ENCODE peak calls at places on chromosomes 13 and 19, in five cellular contexts. Z is upper lobe of left lung, S is HepG2, Q is K562, L is GM12878. O is an unnamed sample.
A peak's percentile ranks its signal among the peaks of the same experiment; 100 is the strongest.

GRCh38 chr19:42323473-42323851 is 2.0 kb upstream of the MEGF8 start:
- ATAC-seq in Z (no peak), S (no peak), Q (no peak), L (no peak), O (no peak)

GRCh38 chr13:35714588-35714987 is 238.1 kb upstream of the MAB21L1 start:
- ATAC-seq in Z (no peak), S (peak; percentile 72), Q (no peak), L (no peak), O (no peak)

GRCh38 chr19:39398297-39398864 is 7.2 kb downstream of the MED29 start:
- ATAC-seq in Z (peak; percentile 67), S (peak; percentile 19), Q (peak; percentile 48), L (peak; percentile 35), O (peak; percentile 27)

GRCh38 chr19:43433689-43434088 is 19.0 kb downstream of the TEX101 start:
- ATAC-seq in Z (no peak), S (no peak), Q (no peak), L (no peak), O (no peak)

GRCh38 chr13:110276553-110276950 is 30.4 kb downstream of the COL4A1 start:
- ATAC-seq in Z (no peak), S (no peak), Q (no peak), L (no peak), O (no peak)

GRCh38 chr13:91135949-91136348 is 211.5 kb upstream of the MIR17HG start:
- ATAC-seq in Z (no peak), S (no peak), Q (no peak), L (no peak), O (no peak)

GRCh38 chr13:110306340-110306959 is 507 bp downstream of the COL4A1 start:
- ATAC-seq in Z (peak; percentile 24), S (no peak), Q (no peak), L (no peak), O (no peak)

GRCh38 chr19:17974551-17974950 is 7.6 kb downstream of the KCNN1 start:
- ATAC-seq in Z (no peak), S (no peak), Q (no peak), L (no peak), O (no peak)

GRCh38 chr13:30619731-30620130 is 2.0 kb downstream of the USPL1 start:
- ATAC-seq in Z (no peak), S (no peak), Q (no peak), L (no peak), O (no peak)

GRCh38 chr19:38319421-38320258 is at the start of gene KCNK6:
- ATAC-seq in Z (peak; percentile 33), S (peak; percentile 24), Q (no peak), L (no peak), O (no peak)

GRCh38 chr19:18406749-18407148 is 9.3 kb upstream of the LRRC25 start:
- ATAC-seq in Z (no peak), S (no peak), Q (no peak), L (no peak), O (no peak)

GRCh38 chr13:88651531-88651930 is 980.4 kb downstream of the SLITRK5 start:
- ATAC-seq in Z (no peak), S (no peak), Q (no peak), L (peak; percentile 84), O (no peak)

GRCh38 chr19:45955905-45956608 is 17.6 kb downstream of the NOVA2 start:
- ATAC-seq in Z (no peak), S (no peak), Q (no peak), L (no peak), O (peak; percentile 80)

GRCh38 chr13:28981530-28981929 is 161.4 kb downstream of the MTUS2 start:
- ATAC-seq in Z (no peak), S (no peak), Q (no peak), L (no peak), O (no peak)

GRCh38 chr13:34161829-34162544 is 344.0 kb downstream of the RFC3 start:
- ATAC-seq in Z (peak; percentile 56), S (no peak), Q (no peak), L (no peak), O (peak; percentile 16)

GRCh38 chr19:32627714-32628253 is 46.8 kb downstream of the PDCD5 start:
- ATAC-seq in Z (no peak), S (peak; percentile 44), Q (peak; percentile 42), L (no peak), O (no peak)

GRCh38 chr13:36804588-36804987 is 14.4 kb upstream of the RFXAP start:
- ATAC-seq in Z (no peak), S (no peak), Q (no peak), L (no peak), O (no peak)

GRCh38 chr19:46017874-46018675 is 4.8 kb downstream of the PGLYRP1 start:
- ATAC-seq in Z (no peak), S (no peak), Q (no peak), L (no peak), O (no peak)

GRCh38 chr13:106036870-106037269 is 498.6 kb downstream of the EFNB2 start:
- ATAC-seq in Z (no peak), S (peak; percentile 99), Q (no peak), L (no peak), O (no peak)

GRCh38 chr13:79810671-79811070 is 329.7 kb downstream of the NDFIP2 start:
- ATAC-seq in Z (no peak), S (no peak), Q (no peak), L (peak; percentile 7), O (no peak)

GRCh38 chr19:40315812-40316475 is 30.8 kb upstream of the AKT2 start:
- ATAC-seq in Z (no peak), S (no peak), Q (no peak), L (no peak), O (no peak)

GRCh38 chr19:6070179-6071102 is 39.9 kb downstream of the RFX2 start:
- ATAC-seq in Z (no peak), S (no peak), Q (no peak), L (no peak), O (no peak)

GRCh38 chr19:44807652-44808462 is 1.0 kb upstream of the BCAM start:
- ATAC-seq in Z (peak; percentile 72), S (peak; percentile 76), Q (peak; percentile 91), L (peak; percentile 76), O (peak; percentile 45)
- TF ChIP-seq EP300 in Z (no peak), S (no peak), Q (no peak), L (no peak), O (no peak)

GRCh38 chr19:7371001-7371400 is 22.3 kb downstream of the ARHGEF18 start:
- ATAC-seq in Z (no peak), S (no peak), Q (no peak), L (no peak), O (no peak)

GRCh38 chr19:7366701-7367420 is 18.1 kb downstream of the ARHGEF18 start:
- ATAC-seq in Z (no peak), S (no peak), Q (peak; percentile 60), L (peak; percentile 90), O (no peak)

GRCh38 chr19:7370546-7370945 is 21.8 kb downstream of the ARHGEF18 start:
- ATAC-seq in Z (no peak), S (no peak), Q (no peak), L (no peak), O (no peak)

GRCh38 chr19:7372810-7373209 is 24.1 kb downstream of the ARHGEF18 start:
- ATAC-seq in Z (no peak), S (no peak), Q (no peak), L (no peak), O (no peak)

DNA sequence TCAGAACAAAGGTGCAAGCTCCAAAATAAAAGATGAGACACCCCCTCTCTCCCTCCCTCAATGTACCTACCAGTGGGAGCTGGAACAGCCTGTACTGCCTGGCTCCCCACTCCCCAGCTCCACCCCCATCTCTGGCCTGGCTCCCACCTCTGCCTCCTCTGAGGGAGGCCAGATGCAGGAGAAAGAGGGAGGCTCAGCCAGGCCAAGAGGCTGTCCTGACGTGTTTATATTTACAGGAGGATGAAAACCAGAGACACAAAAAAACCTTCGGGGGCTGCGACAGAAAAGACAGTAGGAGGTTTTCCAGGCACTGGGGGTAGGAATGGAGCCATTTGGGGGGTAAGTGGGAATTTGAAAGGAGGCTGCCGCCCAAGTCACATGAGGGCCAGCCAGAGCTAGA is 19.7 kb downstream of the ARHGEF18 start:
- ATAC-seq in Z (peak; percentile 53), S (no peak), Q (no peak), L (no peak), O (peak; percentile 74)
- H3K4me3 ChIP-seq in Z (no peak overlapping the region), S (no peak overlapping the region), Q (no peak overlapping the region), L (no peak overlapping the region), O (no peak overlapping the region)

DNA sequence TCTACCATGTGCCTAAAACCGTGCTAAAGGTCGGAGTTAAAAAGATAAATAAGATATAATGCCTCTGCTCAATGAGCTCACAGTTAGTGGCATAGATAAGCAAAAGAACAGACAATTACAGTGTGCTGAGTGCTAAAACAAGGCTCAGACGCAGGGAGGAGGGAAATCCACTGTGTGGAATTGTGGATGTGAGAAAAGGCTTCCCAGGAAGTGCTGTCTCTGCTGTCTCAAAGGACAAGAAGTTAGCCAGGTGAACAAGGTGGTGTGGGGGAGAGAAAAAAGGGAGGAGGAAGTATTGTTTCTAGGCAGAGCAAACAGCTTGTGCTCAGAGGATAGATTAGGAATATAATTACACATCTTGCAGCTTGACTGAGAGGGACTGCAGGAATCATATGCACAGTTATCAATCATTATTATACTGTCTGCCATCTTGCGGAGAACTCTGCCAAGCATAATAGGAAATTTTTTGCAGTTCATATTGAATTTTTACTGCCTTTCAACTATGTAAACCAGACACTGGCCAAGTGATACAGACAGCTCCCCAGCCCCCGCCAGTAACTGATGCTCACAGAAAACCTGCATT is 9.3 kb downstream of the C13orf42 start:
- ATAC-seq in Z (no peak), S (no peak), Q (no peak), L (no peak), O (no peak)
- TF ChIP-seq POLR2AphosphoS5 in Z (no peak), S (no peak), Q (no peak), L (no peak), O (no peak)

GRCh38 chr19:15265214-15265613 is 33.0 kb upstream of the EPHX3 start:
- ATAC-seq in Z (no peak), S (peak; percentile 11), Q (no peak), L (no peak), O (no peak)

GRCh38 chr19:15264933-15265206 is 32.6 kb upstream of the EPHX3 start:
- ATAC-seq in Z (no peak), S (peak; percentile 38), Q (peak; percentile 25), L (peak; percentile 27), O (no peak)

GRCh38 chr19:15266683-15267082 is 34.4 kb upstream of the EPHX3 start:
- ATAC-seq in Z (no peak), S (no peak), Q (no peak), L (no peak), O (no peak)

GRCh38 chr19:15264061-15264932 is 32.0 kb upstream of the EPHX3 start:
- ATAC-seq in Z (peak; percentile 68), S (peak; percentile 74), Q (peak; percentile 91), L (peak; percentile 83), O (peak; percentile 16)

GRCh38 chr19:15265849-15266248 is 33.6 kb upstream of the EPHX3 start:
- ATAC-seq in Z (peak; percentile 77), S (no peak), Q (no peak), L (no peak), O (peak; percentile 95)
- TF ChIP-seq EP300 in Z (peak; percentile 88), S (no peak), Q (no peak), L (no peak), O (no peak)

GRCh38 chr19:11421607-11422098 is 2.5 kb upstream of the RGL3 start:
- ATAC-seq in Z (peak; percentile 67), S (peak; percentile 48), Q (peak; percentile 90), L (peak; percentile 72), O (peak; percentile 32)
- H3K4me3 ChIP-seq in Z (peak overlapping the region; percentile 46), S (peak overlapping the region; percentile 36), Q (no peak overlapping the region), L (peak overlapping the region; percentile 40), O (no peak overlapping the region)

O was measured in gastroesophageal sphincter.